ENCODE peak calls at places on chromosomes 11 and 22, in seven cellular contexts. Z is adipocyte, D is ureter, P is NCI-H748 treated with DMSO at 0.1 percent for 48 hours, A is lung microvascular endothelial cell, B is WTC11, X is dorsolateral prefrontal cortex. J is an unnamed sample.

GRCh38 chr11:76783901-76784813 is 1.0 kb downstream of the TSKU start:
- DNase-seq in Z (peak; percentile 86), D (peak; percentile 73), P (no peak), A (peak; percentile 73), B (peak; percentile 90), X (peak; percentile 28), J (peak; percentile 87)

GRCh38 chr11:20015529-20016427 is 144.5 kb downstream of the DBX1 start:
- DNase-seq in Z (no peak), D (no peak), P (peak; percentile 41), A (peak; percentile 70), B (no peak), X (no peak), J (no peak)

GRCh38 chr11:70323811-70324210 is 53.3 kb downstream of the PPFIA1 start:
- DNase-seq in Z (peak; percentile 42), D (no peak), P (no peak), A (no peak), B (no peak), X (no peak), J (peak; percentile 29)

GRCh38 chr11:69974528-69974927 is 103.6 kb upstream of the ANO1 start:
- DNase-seq in Z (no peak), D (no peak), P (no peak), A (no peak), B (no peak), X (no peak), J (no peak)

GRCh38 chr11:86408845-86409244 is 34.2 kb downstream of the CCDC81 start:
- DNase-seq in Z (no peak), D (no peak), P (no peak), A (no peak), B (no peak), X (no peak), J (no peak)

GRCh38 chr22:41638124-41638523 is 17.0 kb downstream of the XRCC6 start:
- DNase-seq in Z (no peak), D (no peak), P (no peak), A (no peak), B (no peak), X (no peak), J (no peak)

GRCh38 chr11:126329644-126330200 is 25.8 kb upstream of the ST3GAL4 start:
- DNase-seq in Z (no peak), D (no peak), P (no peak), A (no peak), B (no peak), X (no peak), J (no peak)

GRCh38 chr11:63503492-63503891 is 2.4 kb upstream of the LGALS12 start:
- DNase-seq in Z (no peak), D (no peak), P (no peak), A (no peak), B (no peak), X (no peak), J (no peak)

GRCh38 chr22:47445716-47446290 is 683.4 kb downstream of the TBC1D22A start:
- DNase-seq in Z (no peak), D (peak; percentile 20), P (no peak), A (no peak), B (no peak), X (no peak), J (no peak)

GRCh38 chr11:95835351-95835750 is 45.1 kb downstream of the CEP57 start:
- DNase-seq in Z (no peak), D (no peak), P (no peak), A (peak; percentile 87), B (no peak), X (no peak), J (no peak)

GRCh38 chr22:46330426-46330825 is 5.1 kb upstream of the TRMU start:
- DNase-seq in Z (no peak), D (no peak), P (no peak), A (no peak), B (no peak), X (no peak), J (no peak)

GRCh38 chr11:45852712-45853101 is 5.4 kb downstream of the CRY2 start:
- DNase-seq in Z (no peak), D (no peak), P (no peak), A (no peak), B (peak; percentile 39), X (no peak), J (no peak)

GRCh38 chr11:126339866-126340434 is 15.5 kb upstream of the ST3GAL4 start:
- DNase-seq in Z (no peak), D (peak; percentile 72), P (no peak), A (no peak), B (no peak), X (no peak), J (no peak)

GRCh38 chr22:37282385-37282677 is at the start of gene CYTH4:
- DNase-seq in Z (no peak), D (peak; percentile 78), P (no peak), A (peak; percentile 55), B (no peak), X (no peak), J (no peak)

GRCh38 chr11:11816511-11817319 is 25.1 kb upstream of the USP47 start:
- DNase-seq in Z (peak; percentile 84), D (no peak), P (no peak), A (peak; percentile 22), B (no peak), X (no peak), J (no peak)

GRCh38 chr11:124086447-124086846 is 28.8 kb upstream of the VWA5A start:
- DNase-seq in Z (no peak), D (no peak), P (peak; percentile 33), A (no peak), B (no peak), X (peak; percentile 65), J (no peak)

GRCh38 chr11:8597182-8597581 is 3.2 kb upstream of the STK33 start:
- DNase-seq in Z (peak; percentile 39), D (no peak), P (peak; percentile 14), A (no peak), B (no peak), X (no peak), J (no peak)